ENCODE peak calls at places on chromosomes 2 and 18, in five cellular contexts. One of them, this sample, is unnamed.

GRCh38 chr2:203934006-203934632 is 2.4 kb upstream of the ICOS start:
- DNase-seq in NCI-H1105 treated with DMSO at 0.1 percent for 48 hours: no peak
- DNase-seq in germinal center: no peak
- DNase-seq in adrenal gland: no peak
- DNase-seq in GDM1: no peak
- DNase-seq in this sample: no peak

GRCh38 chr2:117755768-117756167 is 58.7 kb upstream of the DDX18 start:
- DNase-seq in NCI-H1105 treated with DMSO at 0.1 percent for 48 hours: no peak
- DNase-seq in germinal center: no peak
- DNase-seq in adrenal gland: no peak
- DNase-seq in GDM1: no peak
- DNase-seq in this sample: no peak

GRCh38 chr18:36321636-36322407 is 24.3 kb downstream of the FHOD3 start:
- DNase-seq in NCI-H1105 treated with DMSO at 0.1 percent for 48 hours: no peak
- DNase-seq in germinal center: no peak
- DNase-seq in adrenal gland: peak; percentile 36
- DNase-seq in GDM1: no peak
- DNase-seq in this sample: no peak

GRCh38 chr2:161178756-161179155 is 18.5 kb downstream of the TANK start:
- DNase-seq in NCI-H1105 treated with DMSO at 0.1 percent for 48 hours: no peak
- DNase-seq in germinal center: no peak
- DNase-seq in adrenal gland: no peak
- DNase-seq in GDM1: no peak
- DNase-seq in this sample: no peak

GRCh38 chr2:128319773-128320608 is 1.3 kb upstream of the HS6ST1 start:
- DNase-seq in NCI-H1105 treated with DMSO at 0.1 percent for 48 hours: no peak
- DNase-seq in germinal center: no peak
- DNase-seq in adrenal gland: no peak
- DNase-seq in GDM1: no peak
- DNase-seq in this sample: peak; percentile 92

GRCh38 chr2:210502997-210503621 is 26.6 kb upstream of the LANCL1 start:
- DNase-seq in NCI-H1105 treated with DMSO at 0.1 percent for 48 hours: peak; percentile 40
- DNase-seq in germinal center: peak; percentile 35
- DNase-seq in adrenal gland: peak; percentile 61
- DNase-seq in GDM1: peak; percentile 4
- DNase-seq in this sample: no peak

GRCh38 chr2:120028795-120029194 is 15.9 kb downstream of the EPB41L5 start:
- DNase-seq in NCI-H1105 treated with DMSO at 0.1 percent for 48 hours: no peak
- DNase-seq in germinal center: no peak
- DNase-seq in adrenal gland: no peak
- DNase-seq in GDM1: no peak
- DNase-seq in this sample: no peak

GRCh38 chr18:45287531-45287930 is 327.7 kb upstream of the SLC14A2 start:
- DNase-seq in NCI-H1105 treated with DMSO at 0.1 percent for 48 hours: no peak
- DNase-seq in germinal center: no peak
- DNase-seq in adrenal gland: no peak
- DNase-seq in GDM1: no peak
- DNase-seq in this sample: no peak

GRCh38 chr2:199455533-199456382 is 2.0 kb downstream of the SATB2 start:
- DNase-seq in NCI-H1105 treated with DMSO at 0.1 percent for 48 hours: peak; percentile 86
- DNase-seq in germinal center: no peak
- DNase-seq in adrenal gland: no peak
- DNase-seq in GDM1: no peak
- DNase-seq in this sample: no peak

GRCh38 chr2:53403836-53404413 is 363.7 kb upstream of the CHAC2 start:
- DNase-seq in NCI-H1105 treated with DMSO at 0.1 percent for 48 hours: no peak
- DNase-seq in germinal center: no peak
- DNase-seq in adrenal gland: no peak
- DNase-seq in GDM1: no peak
- DNase-seq in this sample: no peak

GRCh38 chr2:153408708-153409107 is 69.9 kb downstream of the RPRM start:
- DNase-seq in NCI-H1105 treated with DMSO at 0.1 percent for 48 hours: no peak
- DNase-seq in germinal center: no peak
- DNase-seq in adrenal gland: no peak
- DNase-seq in GDM1: no peak
- DNase-seq in this sample: no peak

GRCh38 chr18:26685438-26686173 is 137.3 kb upstream of the KCTD1 start:
- DNase-seq in NCI-H1105 treated with DMSO at 0.1 percent for 48 hours: no peak
- DNase-seq in germinal center: no peak
- DNase-seq in adrenal gland: no peak
- DNase-seq in GDM1: no peak
- DNase-seq in this sample: no peak

GRCh38 chr2:64770137-64770780 is 116.5 kb upstream of the SERTAD2 start:
- DNase-seq in NCI-H1105 treated with DMSO at 0.1 percent for 48 hours: no peak
- DNase-seq in germinal center: no peak
- DNase-seq in adrenal gland: no peak
- DNase-seq in GDM1: no peak
- DNase-seq in this sample: no peak

GRCh38 chr18:8701546-8702118 is 3.7 kb upstream of the MTCL1 start:
- DNase-seq in NCI-H1105 treated with DMSO at 0.1 percent for 48 hours: no peak
- DNase-seq in germinal center: no peak
- DNase-seq in adrenal gland: no peak
- DNase-seq in GDM1: no peak
- DNase-seq in this sample: no peak

GRCh38 chr2:69635426-69635825 is 8.1 kb downstream of the AAK1 start:
- DNase-seq in NCI-H1105 treated with DMSO at 0.1 percent for 48 hours: no peak
- DNase-seq in germinal center: no peak
- DNase-seq in adrenal gland: no peak
- DNase-seq in GDM1: no peak
- DNase-seq in this sample: no peak

GRCh38 chr2:217228732-217229131 is 368.9 kb upstream of the TNP1 start:
- DNase-seq in NCI-H1105 treated with DMSO at 0.1 percent for 48 hours: no peak
- DNase-seq in germinal center: no peak
- DNase-seq in adrenal gland: no peak
- DNase-seq in GDM1: no peak
- DNase-seq in this sample: no peak

GRCh38 chr2:177602611-177603164 is 210.1 kb downstream of the AGPS start:
- DNase-seq in NCI-H1105 treated with DMSO at 0.1 percent for 48 hours: no peak
- DNase-seq in germinal center: no peak
- DNase-seq in adrenal gland: no peak
- DNase-seq in GDM1: no peak
- DNase-seq in this sample: no peak

GRCh38 chr2:22694856-22695255 is 690.1 kb upstream of the KLHL29 start:
- DNase-seq in NCI-H1105 treated with DMSO at 0.1 percent for 48 hours: no peak
- DNase-seq in germinal center: no peak
- DNase-seq in adrenal gland: no peak
- DNase-seq in GDM1: no peak
- DNase-seq in this sample: no peak

GRCh38 chr2:53498210-53498609 is 269.4 kb upstream of the CHAC2 start:
- DNase-seq in NCI-H1105 treated with DMSO at 0.1 percent for 48 hours: no peak
- DNase-seq in germinal center: no peak
- DNase-seq in adrenal gland: no peak
- DNase-seq in GDM1: no peak
- DNase-seq in this sample: no peak

This sample was measured in chondrocyte.